ENCODE peak calls at places on chromosomes 16 and 17, in five cellular contexts. One of them, this sample, is unnamed.

GRCh38 chr17:75695830-75696271 is 25.4 kb upstream of the ITGB4 start:
- DNase-seq in sigmoid colon: peak; percentile 79
- DNase-seq in Jurkat, Clone E6-1: no peak
- DNase-seq in uterus: no peak
- DNase-seq in activated CD4-positive, alpha-beta T cell treated with anti-CD3 and anti-CD28 coated beads, Interleukin-2, amount 50 U/mL, for 24 hours: no peak
- DNase-seq in this sample: no peak

GRCh38 chr17:7755095-7755890 is 37.7 kb downstream of the DNAH2 start:
- DNase-seq in sigmoid colon: no peak
- DNase-seq in Jurkat, Clone E6-1: no peak
- DNase-seq in uterus: no peak
- DNase-seq in activated CD4-positive, alpha-beta T cell treated with anti-CD3 and anti-CD28 coated beads, Interleukin-2, amount 50 U/mL, for 24 hours: no peak
- DNase-seq in this sample: no peak

GRCh38 chr17:73998246-73999220 is 204.9 kb upstream of the RPL38 start:
- DNase-seq in sigmoid colon: no peak
- DNase-seq in Jurkat, Clone E6-1: peak; percentile 16
- DNase-seq in uterus: peak; percentile 17
- DNase-seq in activated CD4-positive, alpha-beta T cell treated with anti-CD3 and anti-CD28 coated beads, Interleukin-2, amount 50 U/mL, for 24 hours: peak; percentile 15
- DNase-seq in this sample: peak; percentile 19

GRCh38 chr16:123971-124370 is 14.5 kb downstream of the NPRL3 start:
- DNase-seq in sigmoid colon: no peak
- DNase-seq in Jurkat, Clone E6-1: no peak
- DNase-seq in uterus: no peak
- DNase-seq in activated CD4-positive, alpha-beta T cell treated with anti-CD3 and anti-CD28 coated beads, Interleukin-2, amount 50 U/mL, for 24 hours: no peak
- DNase-seq in this sample: no peak

GRCh38 chr17:27281438-27281837 is 12.5 kb upstream of the WSB1 start:
- DNase-seq in sigmoid colon: no peak
- DNase-seq in Jurkat, Clone E6-1: no peak
- DNase-seq in uterus: no peak
- DNase-seq in activated CD4-positive, alpha-beta T cell treated with anti-CD3 and anti-CD28 coated beads, Interleukin-2, amount 50 U/mL, for 24 hours: no peak
- DNase-seq in this sample: no peak

GRCh38 chr17:79625706-79626105 is 14.9 kb upstream of the RBFOX3 start:
- DNase-seq in sigmoid colon: peak; percentile 32
- DNase-seq in Jurkat, Clone E6-1: no peak
- DNase-seq in uterus: peak; percentile 1
- DNase-seq in activated CD4-positive, alpha-beta T cell treated with anti-CD3 and anti-CD28 coated beads, Interleukin-2, amount 50 U/mL, for 24 hours: no peak
- DNase-seq in this sample: no peak

GRCh38 chr16:4340443-4340842 is 10.7 kb downstream of the PAM16 start:
- DNase-seq in sigmoid colon: no peak
- DNase-seq in Jurkat, Clone E6-1: no peak
- DNase-seq in uterus: no peak
- DNase-seq in activated CD4-positive, alpha-beta T cell treated with anti-CD3 and anti-CD28 coated beads, Interleukin-2, amount 50 U/mL, for 24 hours: no peak
- DNase-seq in this sample: no peak

GRCh38 chr16:878071-878784 is 77.7 kb upstream of the GNG13 start:
- DNase-seq in sigmoid colon: peak; percentile 49
- DNase-seq in Jurkat, Clone E6-1: peak; percentile 69
- DNase-seq in uterus: no peak
- DNase-seq in activated CD4-positive, alpha-beta T cell treated with anti-CD3 and anti-CD28 coated beads, Interleukin-2, amount 50 U/mL, for 24 hours: no peak
- DNase-seq in this sample: no peak

GRCh38 chr17:77838748-77839147 is 119.8 kb upstream of the TNRC6C start:
- DNase-seq in sigmoid colon: peak; percentile 19
- DNase-seq in Jurkat, Clone E6-1: no peak
- DNase-seq in uterus: no peak
- DNase-seq in activated CD4-positive, alpha-beta T cell treated with anti-CD3 and anti-CD28 coated beads, Interleukin-2, amount 50 U/mL, for 24 hours: no peak
- DNase-seq in this sample: no peak

GRCh38 chr16:19130852-19131808 is 17.4 kb downstream of the ITPRIPL2 start:
- DNase-seq in sigmoid colon: peak; percentile 76
- DNase-seq in Jurkat, Clone E6-1: peak; percentile 52
- DNase-seq in uterus: no peak
- DNase-seq in activated CD4-positive, alpha-beta T cell treated with anti-CD3 and anti-CD28 coated beads, Interleukin-2, amount 50 U/mL, for 24 hours: no peak
- DNase-seq in this sample: no peak

GRCh38 chr17:74325743-74326379 is at the start of gene KIF19:
- DNase-seq in sigmoid colon: no peak
- DNase-seq in Jurkat, Clone E6-1: no peak
- DNase-seq in uterus: no peak
- DNase-seq in activated CD4-positive, alpha-beta T cell treated with anti-CD3 and anti-CD28 coated beads, Interleukin-2, amount 50 U/mL, for 24 hours: no peak
- DNase-seq in this sample: no peak

GRCh38 chr16:83912152-83912948 is 13.4 kb downstream of the MLYCD start:
- DNase-seq in sigmoid colon: peak; percentile 36
- DNase-seq in Jurkat, Clone E6-1: no peak
- DNase-seq in uterus: no peak
- DNase-seq in activated CD4-positive, alpha-beta T cell treated with anti-CD3 and anti-CD28 coated beads, Interleukin-2, amount 50 U/mL, for 24 hours: no peak
- DNase-seq in this sample: no peak

GRCh38 chr17:49588312-49588711 is 12.6 kb downstream of the NXPH3 start:
- DNase-seq in sigmoid colon: peak; percentile 15
- DNase-seq in Jurkat, Clone E6-1: no peak
- DNase-seq in uterus: no peak
- DNase-seq in activated CD4-positive, alpha-beta T cell treated with anti-CD3 and anti-CD28 coated beads, Interleukin-2, amount 50 U/mL, for 24 hours: no peak
- DNase-seq in this sample: no peak

This sample was measured in activated naive CD8-positive, alpha-beta T cell treated with anti-CD3 and anti-CD28 coated beads, Interleukin-2, amount 50 U/mL, for 16 hours.